ENCODE peak calls at places on chromosome 1, in ten cellular contexts. L is HCT116, S is mammary epithelial cell, F is GM23248, X is mesenchymal stem cell, G is neuronal stem cell, V is K562, W is PC-3, M is SK-N-SH, H is astrocyte. Y is an unnamed sample.

GRCh38 chr1:172359531-172359991 is 60.9 kb upstream of the C1orf105 start:
- DNase-seq in L (no peak), S (peak), F (peak), X (peak), G (no peak), V (no peak), W (peak), M (no peak), H (peak), Y (peak)

GRCh38 chr1:182860658-182861057 is 21.5 kb downstream of the DHX9 start:
- DNase-seq in L (no peak), S (no peak), F (no peak), X (no peak), G (no peak), V (no peak), W (no peak), M (no peak), H (no peak), Y (no peak)

GRCh38 chr1:185853739-185854138 is 119.5 kb downstream of the HMCN1 start:
- DNase-seq in L (no peak), S (peak), F (peak), X (peak), G (no peak), V (no peak), W (peak), M (no peak), H (peak), Y (peak)

GRCh38 chr1:5637171-5637570 is 355.1 kb downstream of the NPHP4 start:
- DNase-seq in L (peak), S (no peak), F (peak), X (no peak), G (no peak), V (peak), W (peak), M (peak), H (no peak), Y (no peak)

GRCh38 chr1:175520186-175520585 is 223.2 kb downstream of the TNR start:
- DNase-seq in L (no peak), S (peak), F (no peak), X (no peak), G (no peak), V (no peak), W (peak), M (no peak), H (peak), Y (peak)

GRCh38 chr1:228964178-228964819 is 229.0 kb downstream of the RHOU start:
- DNase-seq in L (no peak), S (no peak), F (peak), X (peak), G (no peak), V (no peak), W (peak), M (no peak), H (peak), Y (peak)

GRCh38 chr1:226309398-226310122 is 596 bp upstream of the LIN9 start:
- DNase-seq in L (no peak), S (no peak), F (peak), X (peak), G (no peak), V (no peak), W (peak), M (no peak), H (no peak), Y (peak)

GRCh38 chr1:109979489-109980091 is 5.0 kb upstream of the AHCYL1 start:
- DNase-seq in L (no peak), S (peak), F (peak), X (peak), G (no peak), V (peak), W (peak), M (no peak), H (peak), Y (peak)

GRCh38 chr1:53367503-53368313 is 39.8 kb upstream of the LRP8 start:
- DNase-seq in L (no peak), S (no peak), F (no peak), X (no peak), G (no peak), V (peak), W (no peak), M (peak), H (no peak), Y (no peak)

GRCh38 chr1:59100975-59101374 is 195.9 kb upstream of the FGGY start:
- DNase-seq in L (no peak), S (no peak), F (peak), X (peak), G (no peak), V (no peak), W (no peak), M (no peak), H (peak), Y (peak)

GRCh38 chr1:214568328-214568727 is 16.9 kb upstream of the PTPN14 start:
- DNase-seq in L (no peak), S (no peak), F (peak), X (no peak), G (no peak), V (no peak), W (peak), M (no peak), H (no peak), Y (peak)

GRCh38 chr1:167772436-167772835 is 50.7 kb downstream of the MPZL1 start:
- DNase-seq in L (no peak), S (no peak), F (no peak), X (no peak), G (no peak), V (no peak), W (no peak), M (no peak), H (no peak), Y (no peak)

GRCh38 chr1:65389296-65389695 is 31.2 kb upstream of the LEPR start:
- DNase-seq in L (no peak), S (peak), F (no peak), X (no peak), G (no peak), V (no peak), W (peak), M (no peak), H (no peak), Y (no peak)

DNA sequence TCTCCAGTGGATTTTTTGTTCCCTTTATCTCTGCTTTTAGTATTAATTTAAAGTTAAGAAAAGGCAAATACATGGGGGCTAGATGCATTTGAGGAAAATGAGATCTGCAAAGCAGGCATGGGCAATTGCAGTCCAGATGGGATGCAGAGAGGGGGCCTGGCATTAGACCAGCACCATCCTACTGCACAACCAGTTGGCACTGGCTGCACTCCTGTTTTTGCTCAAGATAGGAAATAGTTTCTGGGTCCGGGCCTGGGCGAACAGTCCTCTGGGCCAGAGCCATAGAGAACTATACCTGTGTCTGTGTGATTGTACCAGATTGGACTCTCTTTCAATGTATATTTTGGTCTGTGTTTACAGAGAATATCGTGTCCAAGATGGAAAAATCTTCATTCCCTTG is 34.0 kb upstream of the LEPR start:
- DNase-seq in L (no peak), S (no peak), F (no peak), X (no peak), G (no peak), V (no peak), W (no peak), M (no peak), H (no peak), Y (no peak)
- H3K4me2 ChIP-seq in L (no peak), S (no peak), F (no peak), X (no peak), G (no peak), V (no peak), W (no peak), M (no peak), H (no peak), Y (no peak)

GRCh38 chr1:207868252-207868768 is 42.6 kb downstream of the CD34 start:
- DNase-seq in L (no peak), S (peak), F (peak), X (peak), G (no peak), V (peak), W (peak), M (peak), H (no peak), Y (no peak)

GRCh38 chr1:207871117-207871649 is 39.7 kb downstream of the CD34 start:
- DNase-seq in L (no peak), S (no peak), F (no peak), X (no peak), G (no peak), V (no peak), W (no peak), M (no peak), H (no peak), Y (no peak)

GRCh38 chr1:207870279-207871031 is 40.5 kb downstream of the CD34 start:
- DNase-seq in L (no peak), S (no peak), F (no peak), X (no peak), G (no peak), V (no peak), W (no peak), M (no peak), H (no peak), Y (no peak)

GRCh38 chr1:207868769-207869721 is 41.9 kb downstream of the CD34 start:
- DNase-seq in L (peak), S (peak), F (peak), X (peak), G (peak), V (peak), W (peak), M (peak), H (peak), Y (peak)

GRCh38 chr1:207869859-207870258 is 41.1 kb downstream of the CD34 start:
- DNase-seq in L (no peak), S (no peak), F (no peak), X (no peak), G (no peak), V (no peak), W (no peak), M (no peak), H (no peak), Y (no peak)
- H3K4me3 ChIP-seq in L (no peak), S (no peak), F (no peak), X (no peak), G (no peak), V (no peak), W (no peak), M (no peak), H (no peak), Y (no peak)

GRCh38 chr1:230392141-230392909 is 33.8 kb downstream of the PGBD5 start:
- DNase-seq in L (no peak), S (no peak), F (no peak), X (no peak), G (no peak), V (no peak), W (no peak), M (no peak), H (no peak), Y (no peak)
- H3K9ac ChIP-seq in L (no peak), S (no peak), F (no peak), X (no peak), G (no peak), V (no peak), W (no peak), M (no peak), H (no peak), Y (no peak)

GRCh38 chr1:91997607-91998195 is 32.1 kb upstream of the EPHX4 start:
- DNase-seq in L (peak), S (peak), F (peak), X (peak), G (peak), V (no peak), W (peak), M (peak), H (peak), Y (peak)
- H3K4me2 ChIP-seq in L (no peak), S (no peak), F (no peak), X (no peak), G (no peak), V (no peak), W (no peak), M (no peak), H (no peak), Y (no peak)

GRCh38 chr1:90717665-90718410 is 736 bp upstream of the BARHL2 start:
- DNase-seq in L (no peak), S (no peak), F (peak), X (peak), G (no peak), V (peak), W (no peak), M (peak), H (no peak), Y (no peak)
- H3K4me3 ChIP-seq in L (no peak), S (no peak), F (peak), X (peak), G (peak), V (peak), W (no peak), M (peak), H (no peak), Y (no peak)

GRCh38 chr1:115374598-115374997 is 36.5 kb upstream of the NGF start:
- DNase-seq in L (no peak), S (no peak), F (no peak), X (no peak), G (no peak), V (no peak), W (no peak), M (no peak), H (no peak), Y (no peak)
- H3K9ac ChIP-seq in L (no peak), S (no peak), F (no peak), X (no peak), G (no peak), V (no peak), W (no peak), M (no peak), H (no peak), Y (no peak)